ENCODE peak calls at places on chromosomes 12 and 14, in ten cellular contexts. One of them, this sample, is unnamed.

GRCh38 chr12:93050026-93050747 is 121.1 kb upstream of the EEA1 start:
- DNase-seq in glutamatergic neuron: no peak
- DNase-seq in right lobe of liver: no peak
- DNase-seq in left ventricle myocardium inferior: no peak
- DNase-seq in mammary epithelial cell: peak
- DNase-seq in germinal center: no peak
- DNase-seq in GM06990: no peak
- DNase-seq in AG08395: peak
- DNase-seq in brain microvascular endothelial cell: peak
- DNase-seq in left cardiac atrium: no peak
- DNase-seq in this sample: no peak

GRCh38 chr14:68628605-68629310 is 164.1 kb downstream of the ZFP36L1 start:
- DNase-seq in glutamatergic neuron: no peak
- DNase-seq in right lobe of liver: peak
- DNase-seq in left ventricle myocardium inferior: no peak
- DNase-seq in mammary epithelial cell: peak
- DNase-seq in germinal center: peak
- DNase-seq in GM06990: peak
- DNase-seq in AG08395: no peak
- DNase-seq in brain microvascular endothelial cell: no peak
- DNase-seq in left cardiac atrium: no peak
- DNase-seq in this sample: no peak

GRCh38 chr12:42679402-42679801 is 89.9 kb upstream of the PRICKLE1 start:
- DNase-seq in glutamatergic neuron: no peak
- DNase-seq in right lobe of liver: no peak
- DNase-seq in left ventricle myocardium inferior: no peak
- DNase-seq in mammary epithelial cell: peak
- DNase-seq in germinal center: no peak
- DNase-seq in GM06990: no peak
- DNase-seq in AG08395: no peak
- DNase-seq in brain microvascular endothelial cell: peak
- DNase-seq in left cardiac atrium: no peak
- DNase-seq in this sample: no peak

GRCh38 chr14:92874961-92875360 is 48.0 kb upstream of the CHGA start:
- DNase-seq in glutamatergic neuron: no peak
- DNase-seq in right lobe of liver: no peak
- DNase-seq in left ventricle myocardium inferior: no peak
- DNase-seq in mammary epithelial cell: no peak
- DNase-seq in germinal center: no peak
- DNase-seq in GM06990: no peak
- DNase-seq in AG08395: no peak
- DNase-seq in brain microvascular endothelial cell: no peak
- DNase-seq in left cardiac atrium: no peak
- DNase-seq in this sample: no peak

GRCh38 chr12:49636979-49637378 is 13.6 kb downstream of the PRPF40B start:
- DNase-seq in glutamatergic neuron: peak
- DNase-seq in right lobe of liver: peak
- DNase-seq in left ventricle myocardium inferior: no peak
- DNase-seq in mammary epithelial cell: peak
- DNase-seq in germinal center: peak
- DNase-seq in GM06990: no peak
- DNase-seq in AG08395: peak
- DNase-seq in brain microvascular endothelial cell: peak
- DNase-seq in left cardiac atrium: no peak
- DNase-seq in this sample: no peak

GRCh38 chr14:35821546-35822411 is 4.4 kb upstream of the BRMS1L start:
- DNase-seq in glutamatergic neuron: no peak
- DNase-seq in right lobe of liver: no peak
- DNase-seq in left ventricle myocardium inferior: no peak
- DNase-seq in mammary epithelial cell: peak
- DNase-seq in germinal center: peak
- DNase-seq in GM06990: no peak
- DNase-seq in AG08395: peak
- DNase-seq in brain microvascular endothelial cell: peak
- DNase-seq in left cardiac atrium: no peak
- DNase-seq in this sample: no peak

GRCh38 chr12:95986635-95987535 is 9.3 kb downstream of the HAL start:
- DNase-seq in glutamatergic neuron: no peak
- DNase-seq in right lobe of liver: no peak
- DNase-seq in left ventricle myocardium inferior: no peak
- DNase-seq in mammary epithelial cell: no peak
- DNase-seq in germinal center: no peak
- DNase-seq in GM06990: no peak
- DNase-seq in AG08395: no peak
- DNase-seq in brain microvascular endothelial cell: no peak
- DNase-seq in left cardiac atrium: no peak
- DNase-seq in this sample: no peak

GRCh38 chr12:90964616-90965015 is 9.6 kb upstream of the CCER1 start:
- DNase-seq in glutamatergic neuron: no peak
- DNase-seq in right lobe of liver: no peak
- DNase-seq in left ventricle myocardium inferior: no peak
- DNase-seq in mammary epithelial cell: no peak
- DNase-seq in germinal center: no peak
- DNase-seq in GM06990: no peak
- DNase-seq in AG08395: no peak
- DNase-seq in brain microvascular endothelial cell: no peak
- DNase-seq in left cardiac atrium: no peak
- DNase-seq in this sample: no peak

GRCh38 chr14:38255408-38255672 is 553 bp downstream of the CLEC14A start:
- DNase-seq in glutamatergic neuron: peak
- DNase-seq in right lobe of liver: no peak
- DNase-seq in left ventricle myocardium inferior: peak
- DNase-seq in mammary epithelial cell: no peak
- DNase-seq in germinal center: no peak
- DNase-seq in GM06990: peak
- DNase-seq in AG08395: no peak
- DNase-seq in brain microvascular endothelial cell: no peak
- DNase-seq in left cardiac atrium: peak
- DNase-seq in this sample: no peak

GRCh38 chr14:68144051-68144681 is 324.6 kb downstream of the RAD51B start:
- DNase-seq in glutamatergic neuron: no peak
- DNase-seq in right lobe of liver: no peak
- DNase-seq in left ventricle myocardium inferior: no peak
- DNase-seq in mammary epithelial cell: peak
- DNase-seq in germinal center: no peak
- DNase-seq in GM06990: no peak
- DNase-seq in AG08395: no peak
- DNase-seq in brain microvascular endothelial cell: no peak
- DNase-seq in left cardiac atrium: no peak
- DNase-seq in this sample: no peak

GRCh38 chr14:42884100-42884499 is 1277.4 kb downstream of the LRFN5 start:
- DNase-seq in glutamatergic neuron: no peak
- DNase-seq in right lobe of liver: no peak
- DNase-seq in left ventricle myocardium inferior: no peak
- DNase-seq in mammary epithelial cell: peak
- DNase-seq in germinal center: no peak
- DNase-seq in GM06990: no peak
- DNase-seq in AG08395: no peak
- DNase-seq in brain microvascular endothelial cell: no peak
- DNase-seq in left cardiac atrium: no peak
- DNase-seq in this sample: no peak

GRCh38 chr12:59929091-59929490 is 333.3 kb downstream of the SLC16A7 start:
- DNase-seq in glutamatergic neuron: no peak
- DNase-seq in right lobe of liver: no peak
- DNase-seq in left ventricle myocardium inferior: no peak
- DNase-seq in mammary epithelial cell: peak
- DNase-seq in germinal center: no peak
- DNase-seq in GM06990: no peak
- DNase-seq in AG08395: peak
- DNase-seq in brain microvascular endothelial cell: no peak
- DNase-seq in left cardiac atrium: no peak
- DNase-seq in this sample: no peak

GRCh38 chr14:64340560-64341196 is 46.5 kb upstream of the ESR2 start:
- DNase-seq in glutamatergic neuron: no peak
- DNase-seq in right lobe of liver: no peak
- DNase-seq in left ventricle myocardium inferior: no peak
- DNase-seq in mammary epithelial cell: no peak
- DNase-seq in germinal center: no peak
- DNase-seq in GM06990: no peak
- DNase-seq in AG08395: no peak
- DNase-seq in brain microvascular endothelial cell: no peak
- DNase-seq in left cardiac atrium: no peak
- DNase-seq in this sample: no peak

GRCh38 chr12:32031109-32031508 is 71.9 kb downstream of the RESF1 start:
- DNase-seq in glutamatergic neuron: no peak
- DNase-seq in right lobe of liver: no peak
- DNase-seq in left ventricle myocardium inferior: no peak
- DNase-seq in mammary epithelial cell: no peak
- DNase-seq in germinal center: no peak
- DNase-seq in GM06990: no peak
- DNase-seq in AG08395: no peak
- DNase-seq in brain microvascular endothelial cell: no peak
- DNase-seq in left cardiac atrium: no peak
- DNase-seq in this sample: peak

GRCh38 chr14:56422703-56423213 is 156.8 kb upstream of the TMEM260 start:
- DNase-seq in glutamatergic neuron: peak
- DNase-seq in right lobe of liver: peak
- DNase-seq in left ventricle myocardium inferior: peak
- DNase-seq in mammary epithelial cell: peak
- DNase-seq in germinal center: peak
- DNase-seq in GM06990: no peak
- DNase-seq in AG08395: peak
- DNase-seq in brain microvascular endothelial cell: peak
- DNase-seq in left cardiac atrium: peak
- DNase-seq in this sample: no peak

GRCh38 chr14:105067140-105067968 is 2.1 kb upstream of the GPR132 start:
- DNase-seq in glutamatergic neuron: no peak
- DNase-seq in right lobe of liver: peak
- DNase-seq in left ventricle myocardium inferior: no peak
- DNase-seq in mammary epithelial cell: peak
- DNase-seq in germinal center: no peak
- DNase-seq in GM06990: peak
- DNase-seq in AG08395: peak
- DNase-seq in brain microvascular endothelial cell: peak
- DNase-seq in left cardiac atrium: peak
- DNase-seq in this sample: no peak

GRCh38 chr14:94174622-94175402 is 690 bp downstream of the PPP4R4 start:
- DNase-seq in glutamatergic neuron: peak
- DNase-seq in right lobe of liver: peak
- DNase-seq in left ventricle myocardium inferior: no peak
- DNase-seq in mammary epithelial cell: no peak
- DNase-seq in germinal center: peak
- DNase-seq in GM06990: peak
- DNase-seq in AG08395: no peak
- DNase-seq in brain microvascular endothelial cell: no peak
- DNase-seq in left cardiac atrium: peak
- DNase-seq in this sample: no peak

GRCh38 chr12:57216014-57216891 is at the start of gene NXPH4:
- DNase-seq in glutamatergic neuron: no peak
- DNase-seq in right lobe of liver: no peak
- DNase-seq in left ventricle myocardium inferior: peak
- DNase-seq in mammary epithelial cell: no peak
- DNase-seq in germinal center: peak
- DNase-seq in GM06990: peak
- DNase-seq in AG08395: no peak
- DNase-seq in brain microvascular endothelial cell: no peak
- DNase-seq in left cardiac atrium: peak
- DNase-seq in this sample: no peak

GRCh38 chr12:69648476-69648875 is 37.8 kb upstream of the LRRC10 start:
- DNase-seq in glutamatergic neuron: no peak
- DNase-seq in right lobe of liver: no peak
- DNase-seq in left ventricle myocardium inferior: no peak
- DNase-seq in mammary epithelial cell: peak
- DNase-seq in germinal center: no peak
- DNase-seq in GM06990: no peak
- DNase-seq in AG08395: peak
- DNase-seq in brain microvascular endothelial cell: peak
- DNase-seq in left cardiac atrium: no peak
- DNase-seq in this sample: no peak

GRCh38 chr14:99273724-99274345 is 1.8 kb upstream of the BCL11B start:
- DNase-seq in glutamatergic neuron: peak
- DNase-seq in right lobe of liver: no peak
- DNase-seq in left ventricle myocardium inferior: no peak
- DNase-seq in mammary epithelial cell: peak
- DNase-seq in germinal center: no peak
- DNase-seq in GM06990: no peak
- DNase-seq in AG08395: no peak
- DNase-seq in brain microvascular endothelial cell: no peak
- DNase-seq in left cardiac atrium: no peak
- DNase-seq in this sample: no peak

GRCh38 chr12:24770851-24771250 is 178.1 kb downstream of the BCAT1 start:
- DNase-seq in glutamatergic neuron: no peak
- DNase-seq in right lobe of liver: no peak
- DNase-seq in left ventricle myocardium inferior: no peak
- DNase-seq in mammary epithelial cell: no peak
- DNase-seq in germinal center: no peak
- DNase-seq in GM06990: no peak
- DNase-seq in AG08395: no peak
- DNase-seq in brain microvascular endothelial cell: peak
- DNase-seq in left cardiac atrium: no peak
- DNase-seq in this sample: no peak

GRCh38 chr14:95320076-95320895 is 578 bp upstream of the CLMN start:
- DNase-seq in glutamatergic neuron: no peak
- DNase-seq in right lobe of liver: no peak
- DNase-seq in left ventricle myocardium inferior: peak
- DNase-seq in mammary epithelial cell: no peak
- DNase-seq in germinal center: no peak
- DNase-seq in GM06990: no peak
- DNase-seq in AG08395: no peak
- DNase-seq in brain microvascular endothelial cell: no peak
- DNase-seq in left cardiac atrium: no peak
- DNase-seq in this sample: no peak

GRCh38 chr14:68487805-68488590 is 304.9 kb downstream of the ZFP36L1 start:
- DNase-seq in glutamatergic neuron: no peak
- DNase-seq in right lobe of liver: no peak
- DNase-seq in left ventricle myocardium inferior: no peak
- DNase-seq in mammary epithelial cell: peak
- DNase-seq in germinal center: no peak
- DNase-seq in GM06990: no peak
- DNase-seq in AG08395: peak
- DNase-seq in brain microvascular endothelial cell: peak
- DNase-seq in left cardiac atrium: no peak
- DNase-seq in this sample: no peak

GRCh38 chr12:43899574-43899973 is 63.7 kb downstream of the TMEM117 start:
- DNase-seq in glutamatergic neuron: no peak
- DNase-seq in right lobe of liver: no peak
- DNase-seq in left ventricle myocardium inferior: no peak
- DNase-seq in mammary epithelial cell: no peak
- DNase-seq in germinal center: no peak
- DNase-seq in GM06990: no peak
- DNase-seq in AG08395: no peak
- DNase-seq in brain microvascular endothelial cell: no peak
- DNase-seq in left cardiac atrium: no peak
- DNase-seq in this sample: no peak

This sample was measured in glomerular endothelial cell.